ENCODE peak calls at places on chromosomes 1 and 21, in ten cellular contexts. H is cardiac fibroblast; O is Calu3; P is dorsolateral prefrontal cortex; S is CD8-positive, alpha-beta T cell; D is ovary; X is OCI-LY7; B is heart left ventricle; Z is tibial nerve; G is AG04449. I is an unnamed sample.

GRCh38 chr1:211876849-211877248 is 46.3 kb upstream of the LPGAT1 start:
- DNase-seq in D (no peak), O (no peak), P (no peak), B (no peak), S (no peak), Z (no peak), G (no peak), X (no peak), H (no peak), I (no peak)

GRCh38 chr21:32492376-32492775 is 79.9 kb downstream of the EVA1C start:
- DNase-seq in H (no peak), Z (no peak), X (no peak), B (no peak), G (no peak), D (no peak), S (no peak), P (no peak), O (no peak), I (no peak)

GRCh38 chr1:193256019-193256418 is 69.6 kb upstream of the B3GALT2 start:
- DNase-seq in D (no peak), P (no peak), G (no peak), H (no peak), S (no peak), O (no peak), Z (no peak), B (no peak), X (no peak), I (no peak)

GRCh38 chr1:110375490-110375889 is 15.3 kb downstream of the SLC16A4 start:
- DNase-seq in Z (no peak), X (no peak), O (no peak), D (no peak), B (no peak), S (no peak), H (peak), G (no peak), P (no peak), I (no peak)

GRCh38 chr1:210907406-210907805 is 226.5 kb downstream of the KCNH1 start:
- DNase-seq in B (no peak), O (no peak), G (no peak), S (no peak), H (no peak), P (no peak), Z (no peak), X (no peak), D (no peak), I (no peak)

GRCh38 chr1:170067253-170067819 is 7.2 kb downstream of the KIFAP3 start:
- DNase-seq in Z (no peak), D (no peak), P (no peak), X (no peak), O (no peak), H (peak), G (no peak), S (no peak), B (no peak), I (no peak)

GRCh38 chr1:36911631-36912364 is 122.5 kb downstream of the GRIK3 start:
- DNase-seq in H (no peak), X (no peak), D (no peak), G (no peak), O (no peak), P (no peak), S (no peak), B (no peak), Z (no peak), I (no peak)

GRCh38 chr1:99737016-99737415 is 29.4 kb downstream of the FRRS1 start:
- DNase-seq in H (peak), B (peak), G (peak), X (peak), S (no peak), D (no peak), Z (no peak), P (no peak), O (no peak), I (no peak)

GRCh38 chr1:225335098-225335795 is 92.6 kb downstream of the LBR start:
- DNase-seq in P (no peak), Z (no peak), B (no peak), G (no peak), H (no peak), X (no peak), D (no peak), S (no peak), O (no peak), I (no peak)

GRCh38 chr1:69513621-69514020 is 54.1 kb upstream of the LRRC7 start:
- DNase-seq in P (no peak), O (no peak), Z (no peak), H (peak), B (no peak), D (no peak), S (no peak), X (no peak), G (no peak), I (no peak)

GRCh38 chr1:243501002-243501401 is 245.2 kb downstream of the SDCCAG8 start:
- DNase-seq in Z (no peak), H (peak), X (no peak), P (no peak), O (no peak), G (no peak), S (no peak), B (no peak), D (no peak), I (no peak)

GRCh38 chr1:188166654-188167053 is 1337.9 kb downstream of the PLA2G4A start:
- DNase-seq in O (no peak), S (no peak), X (no peak), G (no peak), P (no peak), H (no peak), B (no peak), D (no peak), Z (no peak), I (no peak)

GRCh38 chr1:89671775-89672488 is 39.0 kb downstream of the LRRC8C start:
- DNase-seq in H (no peak), S (no peak), B (no peak), G (no peak), O (no peak), D (no peak), P (no peak), Z (no peak), X (no peak), I (no peak)

GRCh38 chr1:92822907-92823306 is 8.9 kb upstream of the RPL5 start:
- DNase-seq in X (no peak), G (no peak), B (no peak), H (peak), P (no peak), S (no peak), D (no peak), Z (no peak), O (peak), I (no peak)

GRCh38 chr1:155003227-155003765 is 694 bp downstream of the ZBTB7B start:
- DNase-seq in X (peak), G (no peak), D (peak), S (no peak), Z (no peak), B (no peak), H (peak), O (no peak), P (no peak), I (no peak)

GRCh38 chr1:78095618-78096416 is 50.1 kb downstream of the GIPC2 start:
- DNase-seq in P (no peak), X (no peak), H (peak), O (no peak), Z (no peak), D (no peak), S (no peak), B (no peak), G (peak), I (no peak)

GRCh38 chr21:26776320-26777021 is 68.7 kb downstream of the ADAMTS1 start:
- DNase-seq in O (no peak), G (no peak), S (no peak), B (no peak), Z (no peak), D (no peak), P (no peak), X (no peak), H (peak), I (no peak)

GRCh38 chr1:17640411-17640810 is 100.9 kb downstream of the ARHGEF10L start:
- DNase-seq in X (no peak), D (no peak), G (no peak), S (no peak), O (no peak), Z (no peak), H (no peak), B (no peak), P (no peak), I (no peak)

GRCh38 chr1:50929376-50929958 is 30.6 kb downstream of the FAF1 start:
- DNase-seq in H (peak), P (no peak), Z (no peak), B (no peak), X (peak), D (no peak), S (no peak), O (no peak), G (peak), I (no peak)

GRCh38 chr1:12587981-12588620 is 29.9 kb downstream of the DHRS3 start:
- DNase-seq in S (no peak), B (no peak), G (no peak), D (no peak), X (no peak), H (no peak), O (peak), P (no peak), Z (no peak), I (no peak)

GRCh38 chr1:244836135-244836521 is 670 bp downstream of the COX20 start:
- DNase-seq in P (no peak), B (no peak), Z (no peak), D (no peak), O (peak), G (no peak), X (peak), H (peak), S (no peak), I (peak)

GRCh38 chr1:153544453-153545066 is 1.0 kb downstream of the S100A4 start:
- DNase-seq in S (no peak), G (no peak), D (no peak), H (no peak), P (no peak), B (no peak), O (no peak), Z (no peak), X (no peak), I (no peak)

GRCh38 chr1:88774151-88774556 is 90.1 kb downstream of the PKN2 start:
- DNase-seq in X (no peak), O (peak), B (no peak), Z (no peak), G (no peak), P (no peak), H (no peak), S (no peak), D (no peak), I (no peak)

GRCh38 chr1:89910780-89911179 is 84.1 kb upstream of the ZNF326 start:
- DNase-seq in B (no peak), P (no peak), O (no peak), D (no peak), Z (no peak), G (peak), X (no peak), S (no peak), H (peak), I (no peak)

GRCh38 chr1:110187139-110187890 is 22.8 kb upstream of the KCNC4 start:
- DNase-seq in X (no peak), Z (no peak), H (peak), P (no peak), O (no peak), B (no peak), G (no peak), S (no peak), D (no peak), I (no peak)

GRCh38 chr21:21385404-21385803 is 387.2 kb downstream of the NCAM2 start:
- DNase-seq in G (no peak), P (no peak), X (no peak), Z (no peak), B (no peak), O (no peak), S (no peak), H (peak), D (no peak), I (no peak)

GRCh38 chr1:232805269-232806070 is at the start of gene MAP10:
- DNase-seq in H (peak), S (peak), X (peak), B (peak), D (peak), Z (peak), O (peak), P (peak), G (no peak), I (peak)

GRCh38 chr1:6497215-6497866 is 5.9 kb upstream of the PLEKHG5 start:
- DNase-seq in X (peak), S (peak), P (no peak), H (peak), B (peak), Z (no peak), O (no peak), G (no peak), D (peak), I (peak)

GRCh38 chr1:67771152-67771551 is 62.1 kb downstream of the GNG12 start:
- DNase-seq in X (peak), D (no peak), G (peak), Z (no peak), P (no peak), B (no peak), S (no peak), H (peak), O (peak), I (no peak)

GRCh38 chr1:33248244-33248643 is 8.0 kb upstream of the ZNF362 start:
- DNase-seq in P (no peak), B (no peak), S (no peak), Z (no peak), D (no peak), G (no peak), O (no peak), H (no peak), X (no peak), I (no peak)

GRCh38 chr1:215022723-215023122 is 59.8 kb upstream of the KCNK2 start:
- DNase-seq in S (no peak), B (no peak), G (peak), O (no peak), H (peak), Z (no peak), P (no peak), X (no peak), D (no peak), I (no peak)

GRCh38 chr1:28370220-28371010 is 875 bp downstream of the PHACTR4 start:
- DNase-seq in D (no peak), X (peak), Z (no peak), G (no peak), P (no peak), H (peak), B (peak), O (no peak), S (peak), I (peak)

GRCh38 chr1:61119085-61119484 is 36.7 kb downstream of the NFIA start:
- DNase-seq in D (no peak), X (no peak), P (no peak), G (no peak), H (no peak), B (no peak), O (no peak), S (no peak), Z (no peak), I (no peak)

GRCh38 chr21:45209685-45210284 is 77.9 kb downstream of the POFUT2 start:
- DNase-seq in X (no peak), O (no peak), S (no peak), B (no peak), H (no peak), P (no peak), Z (no peak), G (no peak), D (no peak), I (peak)

GRCh38 chr1:6003568-6004411 is 11.6 kb upstream of the NPHP4 start:
- DNase-seq in S (no peak), O (no peak), Z (no peak), X (no peak), B (no peak), H (no peak), P (peak), D (no peak), G (no peak), I (no peak)

GRCh38 chr1:16149146-16149545 is 6.7 kb downstream of the EPHA2 start:
- DNase-seq in X (no peak), S (no peak), O (no peak), H (no peak), B (no peak), D (no peak), G (no peak), Z (no peak), P (no peak), I (no peak)

GRCh38 chr1:243440406-243440805 is 184.6 kb downstream of the SDCCAG8 start:
- DNase-seq in B (no peak), H (no peak), D (no peak), Z (no peak), X (no peak), S (no peak), G (no peak), P (no peak), O (no peak), I (no peak)

GRCh38 chr1:170290226-170290625 is 144.5 kb downstream of the NTMT2 start:
- DNase-seq in Z (no peak), B (no peak), S (no peak), G (no peak), D (no peak), X (no peak), P (no peak), O (no peak), H (no peak), I (no peak)

GRCh38 chr21:42688841-42689371 is 35.5 kb downstream of the PDE9A start:
- DNase-seq in Z (no peak), O (no peak), S (no peak), P (no peak), G (no peak), B (no peak), D (no peak), H (no peak), X (no peak), I (no peak)
- TF ChIP-seq CTCF in Z (no peak), O (no peak), S (no peak), P (no peak), G (no peak), B (no peak), D (no peak), H (no peak), X (peak), I (no peak)

DNA sequence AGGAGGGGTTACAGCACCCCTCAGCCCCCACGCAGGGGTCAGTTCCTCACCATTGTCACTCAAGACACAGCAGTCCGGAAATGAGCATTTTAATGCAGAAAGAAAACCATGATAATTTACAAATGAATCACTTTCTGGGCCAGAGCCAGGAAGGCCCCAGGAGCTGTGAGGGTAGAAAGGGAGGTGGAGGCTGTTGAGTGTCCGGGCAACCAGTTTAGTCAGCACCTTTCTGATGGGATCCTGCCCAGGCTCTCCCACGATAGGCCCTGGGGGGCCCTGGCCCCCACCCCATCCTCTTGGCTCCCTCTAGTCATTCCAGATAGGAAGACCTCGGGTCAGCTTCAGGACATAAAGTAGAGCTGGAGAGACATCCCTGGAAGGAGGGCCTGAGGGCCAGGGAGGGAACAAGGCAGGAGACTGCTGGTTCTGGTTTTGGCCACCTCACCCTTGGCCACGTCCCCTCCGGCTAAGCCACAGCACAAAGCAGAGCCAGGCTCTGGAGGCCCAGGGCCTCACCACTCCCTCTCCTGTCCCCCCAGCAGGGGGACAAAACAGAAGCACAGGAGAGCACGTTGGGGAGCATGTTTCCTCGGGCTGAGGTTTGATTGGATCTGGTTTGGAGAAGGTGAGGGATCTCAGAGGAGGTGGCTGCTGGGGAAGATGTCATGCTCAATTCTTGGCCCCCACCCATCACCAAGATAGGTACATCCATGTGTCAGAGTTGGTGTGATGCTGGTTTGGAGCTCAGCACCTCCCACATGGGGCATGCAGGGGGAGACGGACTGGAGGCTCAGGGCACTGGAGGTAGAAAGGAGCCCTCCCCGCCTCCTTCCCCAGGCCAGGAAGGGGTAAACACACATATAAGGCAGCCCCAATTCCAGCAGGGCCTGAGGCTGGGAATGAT is 20.6 kb downstream of the ETNK2 start:
- DNase-seq in P (no peak), D (peak), B (no peak), X (no peak), Z (no peak), O (peak), H (peak), S (no peak), G (peak), I (no peak)
- TF ChIP-seq CTCF in P (no peak), D (no peak), B (no peak), X (no peak), Z (no peak), O (no peak), H (peak), S (no peak), G (no peak), I (no peak)

GRCh38 chr1:31064685-31065309 is 720 bp downstream of the PUM1 start:
- DNase-seq in B (peak), G (no peak), Z (no peak), S (peak), P (no peak), D (no peak), X (peak), H (peak), O (peak), I (peak)
- TF ChIP-seq CTCF in B (no peak), G (no peak), Z (no peak), S (no peak), P (no peak), D (no peak), X (no peak), H (no peak), O (no peak), I (no peak)

GRCh38 chr1:246450485-246451251 is 56.4 kb downstream of the SMYD3 start:
- DNase-seq in Z (no peak), D (no peak), B (no peak), P (no peak), H (peak), G (no peak), S (no peak), O (no peak), X (peak), I (peak)
- TF ChIP-seq CTCF in Z (peak), D (peak), B (peak), P (peak), H (peak), G (peak), S (peak), O (peak), X (peak), I (peak)

GRCh38 chr1:4587721-4588120 is 66.7 kb upstream of the AJAP1 start:
- DNase-seq in H (no peak), Z (no peak), P (no peak), B (no peak), S (no peak), O (no peak), X (no peak), D (no peak), G (no peak), I (no peak)

GRCh38 chr1:4586611-4587010 is 67.8 kb upstream of the AJAP1 start:
- DNase-seq in Z (no peak), X (no peak), B (no peak), H (no peak), O (no peak), D (no peak), P (no peak), S (no peak), G (no peak), I (no peak)

GRCh38 chr1:4584471-4584870 is 69.9 kb upstream of the AJAP1 start:
- DNase-seq in H (no peak), G (no peak), S (no peak), Z (no peak), D (no peak), O (no peak), B (no peak), X (peak), P (no peak), I (no peak)

GRCh38 chr1:4585705-4586104 is 68.7 kb upstream of the AJAP1 start:
- DNase-seq in G (no peak), H (no peak), D (no peak), Z (no peak), O (no peak), P (no peak), S (no peak), B (peak), X (no peak), I (no peak)

DNA sequence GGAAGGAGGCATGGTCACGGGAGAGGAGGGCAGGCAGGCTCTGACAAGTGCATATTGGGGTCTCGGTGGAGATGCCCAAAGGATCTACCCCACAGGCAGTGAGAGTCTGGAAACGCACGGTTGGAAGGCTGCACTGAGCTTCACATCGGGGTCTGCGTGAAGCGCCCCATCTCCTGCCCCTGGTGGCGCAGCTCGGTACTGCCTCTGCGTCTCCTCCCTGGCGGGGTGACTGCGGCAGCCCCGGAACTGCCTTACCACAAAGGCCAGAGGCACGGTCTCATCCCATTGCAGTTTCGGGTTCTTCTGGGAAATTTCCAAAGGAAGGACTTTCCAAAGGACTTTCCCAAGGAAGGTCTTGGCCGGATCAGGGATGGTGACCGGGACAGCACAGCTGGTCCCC is 69.2 kb upstream of the AJAP1 start:
- DNase-seq in H (no peak), G (no peak), O (peak), X (peak), S (peak), Z (no peak), P (no peak), B (no peak), D (no peak), I (no peak)
- TF ChIP-seq CTCF in H (peak), G (no peak), O (peak), X (peak), S (peak), Z (no peak), P (peak), B (peak), D (no peak), I (peak)

I was measured in GM13977.